ENCODE peak calls at places on chromosomes 16 and 17, in ten cellular contexts. One of them, this sample, is unnamed.

GRCh38 chr16:51134269-51134812 is 16.7 kb downstream of the SALL1 start:
- DNase-seq in breast epithelium: no peak
- DNase-seq in transverse colon: no peak
- DNase-seq in GM23338: peak
- DNase-seq in SK-N-SH: peak
- DNase-seq in GM12878: no peak
- DNase-seq in spleen: no peak
- DNase-seq in sigmoid colon: no peak
- DNase-seq in HCT116: no peak
- DNase-seq in K562: no peak
- DNase-seq in this sample: no peak

GRCh38 chr17:7897773-7898172 is 9.2 kb downstream of the CHD3 start:
- DNase-seq in breast epithelium: no peak
- DNase-seq in transverse colon: peak
- DNase-seq in GM23338: no peak
- DNase-seq in SK-N-SH: peak
- DNase-seq in GM12878: no peak
- DNase-seq in spleen: no peak
- DNase-seq in sigmoid colon: no peak
- DNase-seq in HCT116: no peak
- DNase-seq in K562: peak
- DNase-seq in this sample: no peak

GRCh38 chr17:13638855-13639458 is 37.2 kb upstream of the HS3ST3A1 start:
- DNase-seq in breast epithelium: no peak
- DNase-seq in transverse colon: no peak
- DNase-seq in GM23338: peak
- DNase-seq in SK-N-SH: no peak
- DNase-seq in GM12878: no peak
- DNase-seq in spleen: no peak
- DNase-seq in sigmoid colon: no peak
- DNase-seq in HCT116: no peak
- DNase-seq in K562: peak
- DNase-seq in this sample: no peak

GRCh38 chr16:11361751-11362742 is 16.8 kb downstream of the RMI2 start:
- DNase-seq in breast epithelium: no peak
- DNase-seq in transverse colon: no peak
- DNase-seq in GM23338: no peak
- DNase-seq in SK-N-SH: no peak
- DNase-seq in GM12878: peak
- DNase-seq in spleen: peak
- DNase-seq in sigmoid colon: no peak
- DNase-seq in HCT116: no peak
- DNase-seq in K562: no peak
- DNase-seq in this sample: no peak

GRCh38 chr16:1336619-1337018 is 3.2 kb downstream of the BAIAP3 start:
- DNase-seq in breast epithelium: no peak
- DNase-seq in transverse colon: no peak
- DNase-seq in GM23338: no peak
- DNase-seq in SK-N-SH: no peak
- DNase-seq in GM12878: no peak
- DNase-seq in spleen: no peak
- DNase-seq in sigmoid colon: no peak
- DNase-seq in HCT116: no peak
- DNase-seq in K562: no peak
- DNase-seq in this sample: no peak

GRCh38 chr17:39772987-39773664 is 35.4 kb downstream of the GRB7 start:
- DNase-seq in breast epithelium: no peak
- DNase-seq in transverse colon: no peak
- DNase-seq in GM23338: no peak
- DNase-seq in SK-N-SH: no peak
- DNase-seq in GM12878: no peak
- DNase-seq in spleen: no peak
- DNase-seq in sigmoid colon: no peak
- DNase-seq in HCT116: no peak
- DNase-seq in K562: no peak
- DNase-seq in this sample: no peak

GRCh38 chr17:10105513-10106001 is 92.8 kb downstream of the GAS7 start:
- DNase-seq in breast epithelium: peak
- DNase-seq in transverse colon: no peak
- DNase-seq in GM23338: no peak
- DNase-seq in SK-N-SH: no peak
- DNase-seq in GM12878: no peak
- DNase-seq in spleen: no peak
- DNase-seq in sigmoid colon: peak
- DNase-seq in HCT116: no peak
- DNase-seq in K562: no peak
- DNase-seq in this sample: no peak

GRCh38 chr17:73986641-73987177 is 216.8 kb upstream of the RPL38 start:
- DNase-seq in breast epithelium: no peak
- DNase-seq in transverse colon: no peak
- DNase-seq in GM23338: no peak
- DNase-seq in SK-N-SH: no peak
- DNase-seq in GM12878: no peak
- DNase-seq in spleen: peak
- DNase-seq in sigmoid colon: no peak
- DNase-seq in HCT116: no peak
- DNase-seq in K562: no peak
- DNase-seq in this sample: no peak

GRCh38 chr17:79924639-79924976 is 85.4 kb upstream of the CBX4 start:
- DNase-seq in breast epithelium: no peak
- DNase-seq in transverse colon: no peak
- DNase-seq in GM23338: no peak
- DNase-seq in SK-N-SH: no peak
- DNase-seq in GM12878: no peak
- DNase-seq in spleen: no peak
- DNase-seq in sigmoid colon: no peak
- DNase-seq in HCT116: no peak
- DNase-seq in K562: no peak
- DNase-seq in this sample: no peak
- TF ChIP-seq CTCF in breast epithelium: no peak
- TF ChIP-seq CTCF in transverse colon: no peak
- TF ChIP-seq CTCF in GM23338: no peak
- TF ChIP-seq CTCF in SK-N-SH: no peak
- TF ChIP-seq CTCF in GM12878: no peak
- TF ChIP-seq CTCF in spleen: no peak
- TF ChIP-seq CTCF in sigmoid colon: no peak
- TF ChIP-seq CTCF in HCT116: no peak
- TF ChIP-seq CTCF in K562: no peak
- TF ChIP-seq CTCF in this sample: no peak

DNA sequence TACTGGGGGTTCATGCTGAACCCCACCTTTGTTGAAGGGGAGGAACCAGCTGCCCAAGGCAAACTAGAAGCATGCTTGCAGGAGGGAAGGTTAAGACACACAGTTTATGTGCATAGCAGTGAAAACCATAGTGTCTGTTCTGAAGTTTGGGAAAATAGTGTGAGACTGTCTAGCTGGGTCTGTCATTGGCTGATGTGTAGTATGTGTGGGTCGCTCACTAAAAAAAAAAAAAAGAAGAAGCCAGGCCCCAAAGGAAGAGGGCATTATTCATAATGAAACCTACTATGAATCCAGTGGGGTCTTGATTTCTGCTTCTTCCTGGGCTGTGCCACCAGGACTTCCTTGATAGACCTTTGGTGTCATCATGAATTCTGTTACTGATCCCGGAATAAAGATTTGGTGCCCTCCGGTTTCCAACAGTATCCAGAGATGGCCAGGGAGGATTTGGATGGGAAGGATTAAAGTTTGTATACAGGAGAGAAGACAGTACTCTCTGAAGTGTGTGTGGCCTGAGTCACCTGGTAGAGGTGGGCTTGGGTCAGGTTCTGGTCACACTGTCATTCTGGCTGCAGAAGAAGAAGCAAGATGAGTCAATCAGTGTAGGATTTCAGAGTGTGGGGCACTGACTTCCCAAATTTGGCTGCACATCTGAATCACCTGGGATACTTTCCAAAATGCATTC is 220.3 kb downstream of the PRKCA start:
- DNase-seq in breast epithelium: no peak
- DNase-seq in transverse colon: no peak
- DNase-seq in GM23338: no peak
- DNase-seq in SK-N-SH: no peak
- DNase-seq in GM12878: no peak
- DNase-seq in spleen: no peak
- DNase-seq in sigmoid colon: no peak
- DNase-seq in HCT116: no peak
- DNase-seq in K562: no peak
- DNase-seq in this sample: no peak
- H3K27ac ChIP-seq in breast epithelium: no peak
- H3K27ac ChIP-seq in transverse colon: peak
- H3K27ac ChIP-seq in GM23338: no peak
- H3K27ac ChIP-seq in SK-N-SH: no peak
- H3K27ac ChIP-seq in GM12878: no peak
- H3K27ac ChIP-seq in spleen: no peak
- H3K27ac ChIP-seq in sigmoid colon: peak
- H3K27ac ChIP-seq in HCT116: no peak
- H3K27ac ChIP-seq in K562: no peak
- H3K27ac ChIP-seq in this sample: no peak

GRCh38 chr16:57576429-57576870 is 34.0 kb downstream of the ADGRG5 start:
- DNase-seq in breast epithelium: peak
- DNase-seq in transverse colon: peak
- DNase-seq in GM23338: peak
- DNase-seq in SK-N-SH: peak
- DNase-seq in GM12878: peak
- DNase-seq in spleen: peak
- DNase-seq in sigmoid colon: peak
- DNase-seq in HCT116: peak
- DNase-seq in K562: peak
- DNase-seq in this sample: peak

GRCh38 chr16:57577691-57578224 is 35.3 kb downstream of the ADGRG5 start:
- DNase-seq in breast epithelium: no peak
- DNase-seq in transverse colon: no peak
- DNase-seq in GM23338: no peak
- DNase-seq in SK-N-SH: peak
- DNase-seq in GM12878: no peak
- DNase-seq in spleen: peak
- DNase-seq in sigmoid colon: no peak
- DNase-seq in HCT116: no peak
- DNase-seq in K562: peak
- DNase-seq in this sample: no peak

GRCh38 chr16:57577214-57577613 is 34.8 kb downstream of the ADGRG5 start:
- DNase-seq in breast epithelium: no peak
- DNase-seq in transverse colon: no peak
- DNase-seq in GM23338: no peak
- DNase-seq in SK-N-SH: no peak
- DNase-seq in GM12878: no peak
- DNase-seq in spleen: no peak
- DNase-seq in sigmoid colon: no peak
- DNase-seq in HCT116: no peak
- DNase-seq in K562: no peak
- DNase-seq in this sample: no peak

GRCh38 chr16:57579361-57579665 is 36.9 kb downstream of the ADGRG5 start:
- DNase-seq in breast epithelium: no peak
- DNase-seq in transverse colon: no peak
- DNase-seq in GM23338: no peak
- DNase-seq in SK-N-SH: no peak
- DNase-seq in GM12878: no peak
- DNase-seq in spleen: no peak
- DNase-seq in sigmoid colon: no peak
- DNase-seq in HCT116: no peak
- DNase-seq in K562: no peak
- DNase-seq in this sample: no peak

DNA sequence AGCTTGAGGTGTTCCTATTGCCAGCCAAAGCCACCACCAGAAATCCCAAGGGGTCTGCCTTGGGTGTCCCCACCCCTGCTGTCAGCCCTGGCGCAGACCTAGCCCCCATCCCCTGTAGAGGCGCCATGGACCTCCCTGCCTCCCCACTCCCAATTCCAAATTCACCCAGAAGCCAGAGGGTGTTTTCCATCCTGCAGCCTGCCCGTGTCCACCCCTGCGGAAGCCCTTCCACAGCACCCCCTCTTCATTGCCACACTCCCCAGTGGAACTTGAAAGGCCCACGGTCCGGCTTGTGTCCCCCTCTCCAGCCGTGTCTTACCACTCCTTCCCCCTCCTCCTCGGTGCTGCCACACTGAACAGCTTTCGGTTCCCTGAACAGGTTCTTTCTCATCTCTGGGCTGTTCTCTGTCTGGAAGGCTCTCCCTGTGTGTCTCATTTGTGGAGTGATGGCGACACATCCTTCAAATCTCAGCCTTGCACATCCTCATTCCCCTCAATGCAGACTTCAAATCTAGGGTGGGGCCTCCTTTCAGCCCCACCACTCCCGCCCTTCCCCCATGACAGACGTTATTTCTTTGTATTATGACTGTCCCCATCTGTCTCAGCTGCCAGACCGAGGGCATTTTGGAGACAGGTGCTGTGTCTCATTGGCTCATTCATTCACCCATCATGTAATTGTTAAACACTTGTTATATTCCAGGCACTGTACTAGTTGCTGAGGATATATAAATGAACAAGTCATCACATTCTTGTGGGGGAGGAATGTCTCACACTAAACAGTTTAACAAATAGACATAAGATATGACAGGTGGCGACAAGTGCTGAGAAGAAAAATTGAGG is 36.3 kb downstream of the ADGRG5 start:
- DNase-seq in breast epithelium: no peak
- DNase-seq in transverse colon: no peak
- DNase-seq in GM23338: no peak
- DNase-seq in SK-N-SH: no peak
- DNase-seq in GM12878: no peak
- DNase-seq in spleen: no peak
- DNase-seq in sigmoid colon: no peak
- DNase-seq in HCT116: no peak
- DNase-seq in K562: no peak
- DNase-seq in this sample: no peak
- TF ChIP-seq POLR2AphosphoS5 in breast epithelium: no peak
- TF ChIP-seq POLR2AphosphoS5 in transverse colon: no peak
- TF ChIP-seq POLR2AphosphoS5 in GM23338: no peak
- TF ChIP-seq POLR2AphosphoS5 in SK-N-SH: no peak
- TF ChIP-seq POLR2AphosphoS5 in GM12878: no peak
- TF ChIP-seq POLR2AphosphoS5 in spleen: no peak
- TF ChIP-seq POLR2AphosphoS5 in sigmoid colon: no peak
- TF ChIP-seq POLR2AphosphoS5 in HCT116: no peak
- TF ChIP-seq POLR2AphosphoS5 in K562: no peak
- TF ChIP-seq POLR2AphosphoS5 in this sample: no peak

DNA sequence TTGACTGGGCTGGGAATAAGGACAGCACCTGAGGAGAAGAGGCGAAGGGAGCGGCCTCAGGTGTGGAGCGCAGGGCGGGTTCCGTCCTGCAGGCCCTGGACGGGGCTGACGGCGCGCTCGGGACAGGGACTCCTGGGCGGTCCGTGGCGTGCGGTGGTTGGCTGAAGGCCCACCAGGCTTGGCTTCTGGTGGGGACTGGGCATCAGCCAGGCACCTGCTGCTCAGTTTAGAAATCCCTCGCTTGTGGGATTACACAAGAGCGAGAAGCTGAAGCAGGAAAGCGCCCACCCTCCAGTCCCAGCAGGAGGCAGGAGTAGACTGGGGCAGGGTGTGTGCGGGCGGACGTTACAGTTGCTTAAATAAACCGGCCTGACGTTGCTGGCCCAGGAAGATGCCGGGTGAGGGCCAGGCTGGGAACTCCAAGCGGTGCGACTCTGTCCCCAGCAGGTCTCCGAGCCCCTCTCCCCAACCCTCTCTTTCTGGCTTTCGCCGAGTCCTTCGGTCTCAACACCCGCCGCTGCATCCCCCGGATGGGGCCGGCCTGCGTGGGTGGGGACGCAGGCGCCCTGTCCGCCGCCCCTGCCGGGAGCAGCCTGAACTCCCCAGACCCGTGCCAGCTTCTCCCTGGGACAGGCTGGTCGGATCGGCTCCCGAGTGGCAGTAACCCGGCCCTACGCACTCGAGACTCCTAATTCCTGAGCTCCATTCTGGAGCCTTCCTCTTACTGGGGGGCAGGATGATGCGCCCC is 639 bp downstream of the MIF4GD start:
- DNase-seq in breast epithelium: peak
- DNase-seq in transverse colon: peak
- DNase-seq in GM23338: peak
- DNase-seq in SK-N-SH: peak
- DNase-seq in GM12878: no peak
- DNase-seq in spleen: peak
- DNase-seq in sigmoid colon: peak
- DNase-seq in HCT116: peak
- DNase-seq in K562: peak
- DNase-seq in this sample: peak
- TF ChIP-seq CTCF in breast epithelium: no peak
- TF ChIP-seq CTCF in transverse colon: peak
- TF ChIP-seq CTCF in GM23338: peak
- TF ChIP-seq CTCF in SK-N-SH: peak
- TF ChIP-seq CTCF in GM12878: peak
- TF ChIP-seq CTCF in spleen: no peak
- TF ChIP-seq CTCF in sigmoid colon: no peak
- TF ChIP-seq CTCF in HCT116: peak
- TF ChIP-seq CTCF in K562: peak
- TF ChIP-seq CTCF in this sample: no peak

This sample was measured in prostate gland.